ENCODE peak calls at places on chromosomes 6 and 20, in four cellular contexts. W, A, K and C are unnamed samples.

GRCh38 chr6:161891542-161891941 is 617.7 kb upstream of the AGPAT4 start:
- DNase-seq in K (no peak), A (peak), W (no peak), C (peak)

GRCh38 chr6:150753404-150754184 is 111.9 kb upstream of the MTHFD1L start:
- DNase-seq in A (peak), K (no peak), W (no peak), C (no peak)

GRCh38 chr6:67352717-67353116 is 1282.4 kb upstream of the ADGRB3 start:
- DNase-seq in W (no peak), K (no peak), A (no peak), C (no peak)

GRCh38 chr6:153231048-153231635 is 100.1 kb upstream of the RGS17 start:
- DNase-seq in A (peak), K (peak), W (peak), C (peak)

GRCh38 chr20:57433658-57434389 is 42.6 kb downstream of the RBM38 start:
- DNase-seq in A (no peak), K (no peak), W (no peak), C (no peak)

GRCh38 chr6:104003803-104004516 is 855.8 kb downstream of the HACE1 start:
- DNase-seq in W (no peak), K (no peak), A (no peak), C (no peak)

GRCh38 chr6:5663739-5664138 is 343.0 kb downstream of the NRN1 start:
- DNase-seq in A (no peak), W (no peak), K (no peak), C (no peak)

GRCh38 chr20:56731496-56731895 is 102.4 kb downstream of the TFAP2C start:
- DNase-seq in A (no peak), W (no peak), K (no peak), C (no peak)

GRCh38 chr6:117317261-117317660 is 51.9 kb downstream of the VGLL2 start:
- DNase-seq in A (peak), W (no peak), K (peak), C (peak)

GRCh38 chr6:140311146-140311545 is 936.7 kb upstream of the CITED2 start:
- DNase-seq in W (no peak), A (no peak), K (peak), C (peak)